ENCODE peak calls at places on chromosomes 11 and 22, in four cellular contexts. S is GM10248, Z is upper lobe of right lung, B is CD14-positive monocyte. J is an unnamed sample.

GRCh38 chr11:75773595-75774353 is 5.2 kb downstream of the DGAT2 start:
- DNase-seq in S (peak), Z (no peak), B (peak), J (peak)

GRCh38 chr22:42608481-42609361 is 6.0 kb downstream of the POLDIP3 start:
- DNase-seq in S (no peak), Z (no peak), B (no peak), J (no peak)

GRCh38 chr11:64250875-64251721 is at the start of gene PLCB3:
- DNase-seq in S (peak), Z (peak), B (peak), J (no peak)

GRCh38 chr11:84524422-84525051 is 1102.6 kb downstream of the DLG2 start:
- DNase-seq in S (peak), Z (no peak), B (no peak), J (no peak)

GRCh38 chr11:18641677-18642076 is 7.5 kb upstream of the SPTY2D1 start:
- DNase-seq in S (no peak), Z (no peak), B (no peak), J (no peak)

GRCh38 chr11:121095561-121095960 is 5.5 kb upstream of the TECTA start:
- DNase-seq in S (no peak), Z (no peak), B (no peak), J (no peak)

GRCh38 chr11:124920870-124921609 is 2.0 kb downstream of the HEPN1 start:
- DNase-seq in S (peak), Z (peak), B (peak), J (no peak)

GRCh38 chr11:77165066-77165465 is 37.0 kb downstream of the MYO7A start:
- DNase-seq in S (no peak), Z (no peak), B (no peak), J (peak)

GRCh38 chr22:32990187-32990586 is 68.0 kb downstream of the SYN3 start:
- DNase-seq in S (no peak), Z (no peak), B (no peak), J (no peak)
- TF ChIP-seq CTCF in S (no peak), Z (no peak), B (no peak), J (no peak)

DNA sequence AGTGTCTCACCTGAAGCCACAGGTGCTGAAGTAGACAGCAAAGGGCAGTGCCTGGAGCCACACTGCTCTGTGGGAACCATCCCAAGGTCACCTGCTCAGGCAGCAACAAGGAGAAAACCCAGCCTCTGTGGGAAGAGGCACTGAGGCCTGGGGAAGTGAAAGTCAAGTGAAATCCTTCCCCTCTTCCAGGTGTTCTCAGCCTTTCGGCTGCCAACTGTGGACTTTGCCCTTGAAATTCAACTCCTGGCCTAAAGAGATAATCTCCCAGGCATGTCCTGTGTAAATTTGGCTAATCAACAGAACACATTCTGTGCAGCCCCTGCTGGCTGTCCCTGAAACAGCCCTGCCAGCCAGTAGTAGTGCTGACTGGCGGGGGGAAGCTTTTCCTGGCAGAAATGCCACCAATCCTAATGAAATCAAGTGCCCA is 112.1 kb downstream of the RPL27A start:
- DNase-seq in S (no peak), Z (no peak), B (no peak), J (no peak)
- TF ChIP-seq CTCF in S (no peak), Z (peak), B (no peak), J (peak)

GRCh38 chr11:73929388-73929787 is 21.4 kb upstream of the DNAJB13 start:
- DNase-seq in S (no peak), Z (no peak), B (no peak), J (no peak)

GRCh38 chr11:73931951-73932350 is 18.9 kb upstream of the DNAJB13 start:
- DNase-seq in S (no peak), Z (no peak), B (no peak), J (no peak)

DNA sequence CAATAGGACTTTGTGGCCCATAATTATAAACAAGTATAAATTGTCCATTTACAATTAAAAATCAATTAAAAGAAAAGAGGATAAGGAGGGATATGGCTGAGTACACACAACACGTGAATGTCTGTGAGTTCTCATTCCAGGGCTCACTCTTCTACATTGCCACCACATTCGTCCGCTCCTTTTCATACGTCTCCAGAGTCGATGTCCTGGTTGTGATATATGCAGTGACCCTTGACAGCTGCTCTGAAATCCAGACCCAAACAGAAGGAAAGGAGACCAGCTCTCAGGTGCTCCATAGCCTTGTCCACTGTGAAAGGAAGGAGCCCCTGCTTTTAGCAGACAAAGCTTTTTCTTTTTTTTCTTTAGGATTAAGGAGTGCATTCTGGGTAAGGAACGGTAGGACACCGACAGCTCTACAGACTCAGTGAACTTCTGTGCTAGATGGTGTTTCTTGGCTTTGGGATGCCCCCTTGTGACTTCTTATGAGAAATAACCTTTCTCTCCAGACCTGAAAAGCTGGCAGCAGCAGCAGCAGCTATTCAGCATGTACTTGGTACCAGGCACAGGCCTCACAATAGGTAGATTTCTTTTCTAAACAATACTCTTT is 19.7 kb upstream of the DNAJB13 start:
- DNase-seq in S (peak), Z (no peak), B (no peak), J (no peak)
- TF ChIP-seq CTCF in S (no peak), Z (peak), B (no peak), J (peak)

GRCh38 chr11:123235117-123235686 is 40.2 kb upstream of the CLMP start:
- DNase-seq in S (no peak), Z (no peak), B (no peak), J (no peak)

GRCh38 chr11:123233978-123234340 is 38.9 kb upstream of the CLMP start:
- DNase-seq in S (no peak), Z (no peak), B (no peak), J (no peak)

GRCh38 chr11:123233280-123233977 is 38.4 kb upstream of the CLMP start:
- DNase-seq in S (peak), Z (no peak), B (no peak), J (no peak)

GRCh38 chr11:123238297-123238696 is 43.2 kb upstream of the CLMP start:
- DNase-seq in S (no peak), Z (no peak), B (no peak), J (no peak)

GRCh38 chr11:123235687-123236261 is 40.7 kb upstream of the CLMP start:
- DNase-seq in S (no peak), Z (no peak), B (no peak), J (no peak)
- TF ChIP-seq CTCF in S (no peak), Z (no peak), B (no peak), J (no peak)

J was measured in chondrocyte.